ENCODE peak calls at places on chromosomes 7 and 10, in eight cellular contexts. A is stimulated activated CD8-positive, alpha-beta memory T cell treated with anti-CD3 and anti-CD28 coated beads, Interleukin-4, amount 100 ng/mL, for 1 hour; I is mesenchymal stem cell; R is OCI-LY7; F is nucleus accumbens; U is activated CD4-positive, CD25-positive, alpha-beta regulatory T cell; Q is transverse colon; G is A549. K is an unnamed sample.

GRCh38 chr7:55112056-55112455 is 93.2 kb downstream of the EGFR start:
- DNase-seq in A (no peak), I (no peak), R (no peak), F (no peak), U (no peak), Q (no peak), G (no peak), K (no peak)

GRCh38 chr7:977326-978048 is 2.1 kb upstream of the COX19 start:
- DNase-seq in A (no peak), I (peak), R (no peak), F (peak), U (no peak), Q (peak), G (peak), K (peak)

GRCh38 chr10:1043532-1043995 is 5.4 kb downstream of the IDI1 start:
- DNase-seq in A (no peak), I (peak), R (peak), F (no peak), U (no peak), Q (peak), G (no peak), K (peak)

GRCh38 chr7:53835301-53835700 is 706.9 kb upstream of the VSTM2A start:
- DNase-seq in A (no peak), I (no peak), R (no peak), F (no peak), U (no peak), Q (no peak), G (no peak), K (no peak)

GRCh38 chr7:126657599-126658358 is 595.0 kb downstream of the GRM8 start:
- DNase-seq in A (no peak), I (no peak), R (peak), F (no peak), U (no peak), Q (no peak), G (no peak), K (peak)

GRCh38 chr10:4315529-4315928 is 510.5 kb upstream of the AKR1E2 start:
- DNase-seq in A (no peak), I (no peak), R (no peak), F (no peak), U (no peak), Q (no peak), G (no peak), K (no peak)

GRCh38 chr7:2054927-2055326 is 177.8 kb downstream of the MAD1L1 start:
- DNase-seq in A (no peak), I (no peak), R (no peak), F (no peak), U (no peak), Q (no peak), G (no peak), K (no peak)

GRCh38 chr7:66183700-66184099 is 21.4 kb upstream of the TPST1 start:
- DNase-seq in A (no peak), I (peak), R (no peak), F (no peak), U (no peak), Q (no peak), G (no peak), K (no peak)

GRCh38 chr7:41842956-41843355 is 140.1 kb upstream of the INHBA start:
- DNase-seq in A (no peak), I (no peak), R (no peak), F (no peak), U (no peak), Q (no peak), G (no peak), K (no peak)

GRCh38 chr7:20388064-20388463 is 57.4 kb downstream of the ITGB8 start:
- DNase-seq in A (no peak), I (no peak), R (no peak), F (no peak), U (no peak), Q (no peak), G (no peak), K (no peak)

GRCh38 chr10:57979466-57979865 is 288.2 kb downstream of the IPMK start:
- DNase-seq in A (no peak), I (peak), R (no peak), F (no peak), U (no peak), Q (no peak), G (no peak), K (no peak)